ENCODE peak calls at places on chromosomes 11 and 22, in four cellular contexts. F, C, R and J are unnamed samples.

GRCh38 chr11:118503216-118503615 is 24.1 kb upstream of the TTC36 start:
- DNase-seq in F (no peak), C (no peak), R (no peak), J (no peak)

GRCh38 chr22:49650336-49651241 is 177.1 kb downstream of the BRD1 start:
- DNase-seq in F (no peak), C (no peak), R (no peak), J (no peak)

GRCh38 chr11:128471138-128471661 is 116.2 kb downstream of the ETS1 start:
- DNase-seq in F (no peak), C (peak), R (no peak), J (no peak)

GRCh38 chr11:46353706-46354105 is 6.4 kb downstream of the DGKZ start:
- DNase-seq in F (peak), C (no peak), R (no peak), J (no peak)

GRCh38 chr11:11403763-11404725 is 51.0 kb upstream of the CSNK2A3 start:
- DNase-seq in F (peak), C (no peak), R (no peak), J (no peak)

GRCh38 chr11:87366766-87367405 is 329.2 kb downstream of the TMEM135 start:
- DNase-seq in F (no peak), C (no peak), R (no peak), J (no peak)

GRCh38 chr11:2250041-2250440 is 20.3 kb downstream of the ASCL2 start:
- DNase-seq in F (no peak), C (no peak), R (no peak), J (no peak)

GRCh38 chr22:23137905-23138520 is 3.8 kb downstream of the RSPH14 start:
- DNase-seq in F (no peak), C (peak), R (no peak), J (no peak)

GRCh38 chr11:115452245-115452644 is 52.0 kb downstream of the CADM1 start:
- DNase-seq in F (no peak), C (no peak), R (peak), J (no peak)

GRCh38 chr22:46673677-46674236 is 53.6 kb downstream of the GRAMD4 start:
- DNase-seq in F (no peak), C (peak), R (no peak), J (no peak)

GRCh38 chr22:39746600-39747262 is 146.8 kb downstream of the ENTHD1 start:
- DNase-seq in F (no peak), C (no peak), R (no peak), J (no peak)

GRCh38 chr11:66933508-66933907 is 24.7 kb downstream of the PC start:
- DNase-seq in F (no peak), C (no peak), R (no peak), J (no peak)

GRCh38 chr22:47154621-47155081 is 392.2 kb downstream of the TBC1D22A start:
- DNase-seq in F (peak), C (no peak), R (no peak), J (no peak)

GRCh38 chr11:134511255-134511654 is 99.2 kb upstream of the B3GAT1 start:
- DNase-seq in F (no peak), C (no peak), R (no peak), J (no peak)

GRCh38 chr22:44242946-44243724 is 62.4 kb downstream of the PARVG start:
- DNase-seq in F (no peak), C (no peak), R (no peak), J (peak)

GRCh38 chr11:108886608-108887007 is 221.7 kb downstream of the DDX10 start:
- DNase-seq in F (no peak), C (no peak), R (no peak), J (no peak)

GRCh38 chr11:82494988-82495432 is 238.7 kb downstream of the FAM181B start:
- DNase-seq in F (peak), C (no peak), R (no peak), J (peak)

GRCh38 chr11:9895016-9895415 is 231.1 kb downstream of the SWAP70 start:
- DNase-seq in F (no peak), C (no peak), R (no peak), J (no peak)

GRCh38 chr22:27541831-27542230 is 259.7 kb downstream of the MN1 start:
- DNase-seq in F (no peak), C (no peak), R (no peak), J (no peak)

GRCh38 chr11:102139081-102139498 is 28.8 kb downstream of the YAP1 start:
- DNase-seq in F (peak), C (no peak), R (no peak), J (no peak)

GRCh38 chr11:61951484-61952135 is 1.5 kb downstream of the BEST1 start:
- DNase-seq in F (no peak), C (no peak), R (no peak), J (no peak)

GRCh38 chr11:46116007-46116711 is 5.1 kb downstream of the PHF21A start:
- DNase-seq in F (no peak), C (no peak), R (no peak), J (no peak)

GRCh38 chr11:61686469-61686868 is 6.3 kb downstream of the DAGLA start:
- DNase-seq in F (no peak), C (no peak), R (no peak), J (peak)

GRCh38 chr11:16347928-16348685 is 8.2 kb downstream of the SOX6 start:
- DNase-seq in F (peak), C (no peak), R (no peak), J (no peak)

GRCh38 chr22:43188829-43189545 is 2.1 kb upstream of the TTLL12 start:
- DNase-seq in F (no peak), C (no peak), R (no peak), J (peak)

GRCh38 chr11:102114032-102114431 is 3.8 kb downstream of the YAP1 start:
- DNase-seq in F (no peak), C (no peak), R (no peak), J (peak)

GRCh38 chr11:121451178-121451981 is 734 bp upstream of the SORL1 start:
- DNase-seq in F (no peak), C (peak), R (peak), J (no peak)

GRCh38 chr11:79413258-79413657 is 27.6 kb downstream of the TENM4 start:
- DNase-seq in F (peak), C (no peak), R (peak), J (peak)

GRCh38 chr22:50329236-50329635 is 2.4 kb upstream of the DENND6B start:
- DNase-seq in F (no peak), C (no peak), R (no peak), J (no peak)

GRCh38 chr11:66332371-66333219 is 3.6 kb downstream of the RIN1 start:
- DNase-seq in F (no peak), C (no peak), R (no peak), J (no peak)

GRCh38 chr22:30301995-30302809 is 12.9 kb upstream of the CASTOR1 start:
- DNase-seq in F (no peak), C (no peak), R (peak), J (no peak)

GRCh38 chr11:47177229-47177845 is 658 bp upstream of the ARFGAP2 start:
- DNase-seq in F (peak), C (peak), R (peak), J (peak)

GRCh38 chr11:112539165-112539564 is 278.5 kb upstream of the PLET1 start:
- DNase-seq in F (no peak), C (no peak), R (no peak), J (no peak)

GRCh38 chr22:38271927-38272372 is 860 bp downstream of the TMEM184B start:
- DNase-seq in F (no peak), C (no peak), R (peak), J (peak)

GRCh38 chr11:30935861-30936260 is 349.7 kb upstream of the MPPED2 start:
- DNase-seq in F (no peak), C (no peak), R (no peak), J (no peak)

GRCh38 chr11:112162761-112163669 is 879 bp downstream of the IL18 start:
- DNase-seq in F (no peak), C (no peak), R (no peak), J (no peak)

GRCh38 chr11:35962373-35963138 is 18.7 kb downstream of the LDLRAD3 start:
- DNase-seq in F (no peak), C (no peak), R (no peak), J (no peak)

GRCh38 chr22:27752141-27752540 is 49.4 kb downstream of the MN1 start:
- DNase-seq in F (no peak), C (no peak), R (no peak), J (no peak)